ENCODE peak calls at places on chromosomes 6 and 20, in five cellular contexts. One of them, this sample, is unnamed.

GRCh38 chr6:112268011-112268410 is 13.6 kb upstream of the LAMA4 start:
- DNase-seq in substantia nigra: no peak
- DNase-seq in stimulated activated CD4-positive, alpha-beta T cell treated with anti-CD3 and anti-CD28 coated beads, Interleukin-1b, Interleukin-23, amount 100 ng/mL, for 1 hour: no peak
- DNase-seq in spleen: no peak
- DNase-seq in NCI-H446 treated with DMSO at 0.1 percent for 48 hours: no peak
- DNase-seq in this sample: no peak

GRCh38 chr6:123668965-123669591 is 32.3 kb upstream of the TRDN start:
- DNase-seq in spleen: no peak
- DNase-seq in stimulated activated CD4-positive, alpha-beta T cell treated with anti-CD3 and anti-CD28 coated beads, Interleukin-1b, Interleukin-23, amount 100 ng/mL, for 1 hour: no peak
- DNase-seq in NCI-H446 treated with DMSO at 0.1 percent for 48 hours: no peak
- DNase-seq in substantia nigra: no peak
- DNase-seq in this sample: no peak

GRCh38 chr20:41454250-41454649 is 87.6 kb upstream of the EMILIN3 start:
- DNase-seq in spleen: no peak
- DNase-seq in substantia nigra: no peak
- DNase-seq in stimulated activated CD4-positive, alpha-beta T cell treated with anti-CD3 and anti-CD28 coated beads, Interleukin-1b, Interleukin-23, amount 100 ng/mL, for 1 hour: no peak
- DNase-seq in NCI-H446 treated with DMSO at 0.1 percent for 48 hours: no peak
- DNase-seq in this sample: no peak

GRCh38 chr6:136158398-136158797 is 91.7 kb downstream of the MTFR2 start:
- DNase-seq in substantia nigra: no peak
- DNase-seq in stimulated activated CD4-positive, alpha-beta T cell treated with anti-CD3 and anti-CD28 coated beads, Interleukin-1b, Interleukin-23, amount 100 ng/mL, for 1 hour: no peak
- DNase-seq in NCI-H446 treated with DMSO at 0.1 percent for 48 hours: no peak
- DNase-seq in spleen: peak; percentile 81
- DNase-seq in this sample: no peak

GRCh38 chr6:29011276-29011734 is 6.2 kb upstream of the ZNF311 start:
- DNase-seq in spleen: no peak
- DNase-seq in stimulated activated CD4-positive, alpha-beta T cell treated with anti-CD3 and anti-CD28 coated beads, Interleukin-1b, Interleukin-23, amount 100 ng/mL, for 1 hour: no peak
- DNase-seq in substantia nigra: no peak
- DNase-seq in NCI-H446 treated with DMSO at 0.1 percent for 48 hours: peak; percentile 39
- DNase-seq in this sample: no peak

GRCh38 chr20:20536240-20536933 is 168.5 kb downstream of the INSM1 start:
- DNase-seq in NCI-H446 treated with DMSO at 0.1 percent for 48 hours: no peak
- DNase-seq in stimulated activated CD4-positive, alpha-beta T cell treated with anti-CD3 and anti-CD28 coated beads, Interleukin-1b, Interleukin-23, amount 100 ng/mL, for 1 hour: no peak
- DNase-seq in spleen: no peak
- DNase-seq in substantia nigra: no peak
- DNase-seq in this sample: no peak

GRCh38 chr6:125985522-125985921 is 818 bp upstream of the TRMT11 start:
- DNase-seq in NCI-H446 treated with DMSO at 0.1 percent for 48 hours: no peak
- DNase-seq in spleen: no peak
- DNase-seq in substantia nigra: no peak
- DNase-seq in stimulated activated CD4-positive, alpha-beta T cell treated with anti-CD3 and anti-CD28 coated beads, Interleukin-1b, Interleukin-23, amount 100 ng/mL, for 1 hour: no peak
- DNase-seq in this sample: no peak

GRCh38 chr20:12358655-12359009 is 440.9 kb downstream of the BTBD3 start:
- DNase-seq in spleen: no peak
- DNase-seq in stimulated activated CD4-positive, alpha-beta T cell treated with anti-CD3 and anti-CD28 coated beads, Interleukin-1b, Interleukin-23, amount 100 ng/mL, for 1 hour: no peak
- DNase-seq in NCI-H446 treated with DMSO at 0.1 percent for 48 hours: no peak
- DNase-seq in substantia nigra: no peak
- DNase-seq in this sample: no peak

GRCh38 chr20:14374191-14374590 is 36.8 kb upstream of the FLRT3 start:
- DNase-seq in substantia nigra: no peak
- DNase-seq in spleen: no peak
- DNase-seq in NCI-H446 treated with DMSO at 0.1 percent for 48 hours: no peak
- DNase-seq in stimulated activated CD4-positive, alpha-beta T cell treated with anti-CD3 and anti-CD28 coated beads, Interleukin-1b, Interleukin-23, amount 100 ng/mL, for 1 hour: no peak
- DNase-seq in this sample: no peak

GRCh38 chr20:12775041-12775440 is 233.7 kb upstream of the SPTLC3 start:
- DNase-seq in spleen: no peak
- DNase-seq in stimulated activated CD4-positive, alpha-beta T cell treated with anti-CD3 and anti-CD28 coated beads, Interleukin-1b, Interleukin-23, amount 100 ng/mL, for 1 hour: no peak
- DNase-seq in NCI-H446 treated with DMSO at 0.1 percent for 48 hours: peak; percentile 14
- DNase-seq in substantia nigra: no peak
- DNase-seq in this sample: no peak

GRCh38 chr20:37543828-37544227 is 16.2 kb upstream of the BLCAP start:
- DNase-seq in NCI-H446 treated with DMSO at 0.1 percent for 48 hours: no peak
- DNase-seq in stimulated activated CD4-positive, alpha-beta T cell treated with anti-CD3 and anti-CD28 coated beads, Interleukin-1b, Interleukin-23, amount 100 ng/mL, for 1 hour: no peak
- DNase-seq in substantia nigra: no peak
- DNase-seq in spleen: no peak
- DNase-seq in this sample: peak; percentile 20

GRCh38 chr6:35698858-35699257 is 10.1 kb upstream of the FKBP5 start:
- DNase-seq in spleen: no peak
- DNase-seq in substantia nigra: no peak
- DNase-seq in stimulated activated CD4-positive, alpha-beta T cell treated with anti-CD3 and anti-CD28 coated beads, Interleukin-1b, Interleukin-23, amount 100 ng/mL, for 1 hour: no peak
- DNase-seq in NCI-H446 treated with DMSO at 0.1 percent for 48 hours: no peak
- DNase-seq in this sample: no peak

GRCh38 chr20:51456511-51457280 is 85.8 kb downstream of the NFATC2 start:
- DNase-seq in NCI-H446 treated with DMSO at 0.1 percent for 48 hours: peak; percentile 93
- DNase-seq in spleen: peak; percentile 90
- DNase-seq in substantia nigra: peak; percentile 33
- DNase-seq in stimulated activated CD4-positive, alpha-beta T cell treated with anti-CD3 and anti-CD28 coated beads, Interleukin-1b, Interleukin-23, amount 100 ng/mL, for 1 hour: no peak
- DNase-seq in this sample: peak; percentile 55

GRCh38 chr6:15518057-15518456 is 144.8 kb downstream of the DTNBP1 start:
- DNase-seq in spleen: peak; percentile 51
- DNase-seq in NCI-H446 treated with DMSO at 0.1 percent for 48 hours: no peak
- DNase-seq in substantia nigra: no peak
- DNase-seq in stimulated activated CD4-positive, alpha-beta T cell treated with anti-CD3 and anti-CD28 coated beads, Interleukin-1b, Interleukin-23, amount 100 ng/mL, for 1 hour: no peak
- DNase-seq in this sample: no peak

GRCh38 chr6:47478233-47479155 is 905 bp downstream of the CD2AP start:
- DNase-seq in substantia nigra: no peak
- DNase-seq in stimulated activated CD4-positive, alpha-beta T cell treated with anti-CD3 and anti-CD28 coated beads, Interleukin-1b, Interleukin-23, amount 100 ng/mL, for 1 hour: no peak
- DNase-seq in spleen: no peak
- DNase-seq in NCI-H446 treated with DMSO at 0.1 percent for 48 hours: no peak
- DNase-seq in this sample: no peak

GRCh38 chr6:105994522-105995402 is 91.4 kb upstream of the PRDM1 start:
- DNase-seq in stimulated activated CD4-positive, alpha-beta T cell treated with anti-CD3 and anti-CD28 coated beads, Interleukin-1b, Interleukin-23, amount 100 ng/mL, for 1 hour: no peak
- DNase-seq in spleen: peak; percentile 91
- DNase-seq in NCI-H446 treated with DMSO at 0.1 percent for 48 hours: no peak
- DNase-seq in substantia nigra: no peak
- DNase-seq in this sample: no peak

GRCh38 chr6:624979-625378 is 31.9 kb downstream of the HUS1B start:
- DNase-seq in NCI-H446 treated with DMSO at 0.1 percent for 48 hours: no peak
- DNase-seq in stimulated activated CD4-positive, alpha-beta T cell treated with anti-CD3 and anti-CD28 coated beads, Interleukin-1b, Interleukin-23, amount 100 ng/mL, for 1 hour: no peak
- DNase-seq in substantia nigra: no peak
- DNase-seq in spleen: no peak
- DNase-seq in this sample: no peak

GRCh38 chr20:34916774-34917354 is 38.7 kb downstream of the GSS start:
- DNase-seq in stimulated activated CD4-positive, alpha-beta T cell treated with anti-CD3 and anti-CD28 coated beads, Interleukin-1b, Interleukin-23, amount 100 ng/mL, for 1 hour: no peak
- DNase-seq in substantia nigra: no peak
- DNase-seq in NCI-H446 treated with DMSO at 0.1 percent for 48 hours: no peak
- DNase-seq in spleen: no peak
- DNase-seq in this sample: no peak

GRCh38 chr6:139496654-139497343 is 122.4 kb upstream of the CITED2 start:
- DNase-seq in NCI-H446 treated with DMSO at 0.1 percent for 48 hours: no peak
- DNase-seq in spleen: no peak
- DNase-seq in substantia nigra: no peak
- DNase-seq in stimulated activated CD4-positive, alpha-beta T cell treated with anti-CD3 and anti-CD28 coated beads, Interleukin-1b, Interleukin-23, amount 100 ng/mL, for 1 hour: no peak
- DNase-seq in this sample: no peak

GRCh38 chr6:148242180-148242579 is 100.5 kb upstream of the SASH1 start:
- DNase-seq in substantia nigra: no peak
- DNase-seq in spleen: no peak
- DNase-seq in NCI-H446 treated with DMSO at 0.1 percent for 48 hours: no peak
- DNase-seq in stimulated activated CD4-positive, alpha-beta T cell treated with anti-CD3 and anti-CD28 coated beads, Interleukin-1b, Interleukin-23, amount 100 ng/mL, for 1 hour: no peak
- DNase-seq in this sample: no peak

GRCh38 chr6:89999154-89999553 is 104.9 kb downstream of the GJA10 start:
- DNase-seq in spleen: no peak
- DNase-seq in NCI-H446 treated with DMSO at 0.1 percent for 48 hours: peak; percentile 89
- DNase-seq in substantia nigra: no peak
- DNase-seq in stimulated activated CD4-positive, alpha-beta T cell treated with anti-CD3 and anti-CD28 coated beads, Interleukin-1b, Interleukin-23, amount 100 ng/mL, for 1 hour: no peak
- DNase-seq in this sample: peak; percentile 80

GRCh38 chr6:168852336-168852884 is 401.2 kb downstream of the THBS2 start:
- DNase-seq in stimulated activated CD4-positive, alpha-beta T cell treated with anti-CD3 and anti-CD28 coated beads, Interleukin-1b, Interleukin-23, amount 100 ng/mL, for 1 hour: no peak
- DNase-seq in substantia nigra: no peak
- DNase-seq in spleen: no peak
- DNase-seq in NCI-H446 treated with DMSO at 0.1 percent for 48 hours: no peak
- DNase-seq in this sample: no peak